ENCODE peak calls at places on chromosomes 2 and 18, in four cellular contexts. I is ELR; X is GM12891; L is stimulated activated naive CD8-positive, alpha-beta T cell treated with anti-CD3 and anti-CD28 coated beads, Interleukin-15, Interleukin-2, amounts not matched to agents 100 U/mL and 50 U/mL, for 24 hours. T is an unnamed sample.

GRCh38 chr18:37546023-37546537 is 19.5 kb downstream of the CELF4 start:
- DNase-seq in I (no peak), X (no peak), L (no peak), T (no peak)

GRCh38 chr2:1556776-1557466 is 143.7 kb downstream of the TPO start:
- DNase-seq in I (peak), X (no peak), L (no peak), T (no peak)

GRCh38 chr2:205685314-205686230 is 3.3 kb downstream of the NRP2 start:
- DNase-seq in I (peak), X (no peak), L (peak), T (no peak)

GRCh38 chr2:10033251-10034006 is 9.9 kb upstream of the KLF11 start:
- DNase-seq in I (no peak), X (no peak), L (no peak), T (no peak)

GRCh38 chr2:240024766-240025165 is 376 bp downstream of the NDUFA10 start:
- DNase-seq in I (peak), X (peak), L (peak), T (no peak)

GRCh38 chr2:53575606-53576360 is 191.8 kb upstream of the CHAC2 start:
- DNase-seq in I (no peak), X (no peak), L (no peak), T (no peak)

GRCh38 chr2:109375131-109375561 is 238.6 kb downstream of the SEPTIN10 start:
- DNase-seq in I (no peak), X (no peak), L (no peak), T (no peak)

GRCh38 chr2:6828299-6828584 is 37.5 kb downstream of the CMPK2 start:
- DNase-seq in I (peak), X (no peak), L (no peak), T (no peak)

GRCh38 chr18:49699303-49699702 is 114.0 kb downstream of the ACAA2 start:
- DNase-seq in I (no peak), X (no peak), L (no peak), T (no peak)

GRCh38 chr18:12248926-12249720 is 5.0 kb upstream of the CIDEA start:
- DNase-seq in I (no peak), X (no peak), L (no peak), T (no peak)

GRCh38 chr2:27909901-27910300 is 19.4 kb downstream of the BABAM2 start:
- DNase-seq in I (no peak), X (no peak), L (no peak), T (no peak)

GRCh38 chr2:22043784-22044183 is 920.0 kb downstream of the TDRD15 start:
- DNase-seq in I (no peak), X (no peak), L (no peak), T (no peak)

GRCh38 chr2:228763600-228763999 is 507.5 kb downstream of the PID1 start:
- DNase-seq in I (no peak), X (no peak), L (no peak), T (no peak)

GRCh38 chr2:27123302-27124150 is at the start of gene ABHD1:
- DNase-seq in I (no peak), X (no peak), L (peak), T (peak)

GRCh38 chr18:12032786-12033642 is 51.7 kb downstream of the IMPA2 start:
- DNase-seq in I (peak), X (no peak), L (no peak), T (no peak)